ENCODE peak calls at places on chromosomes 16 and 17, in ten cellular contexts. One of them, this sample, is unnamed.

GRCh38 chr16:85392756-85393673 is 220.1 kb upstream of the GSE1 start:
- DNase-seq in CD8-positive, alpha-beta T cell: no peak
- DNase-seq in Peyer's patch: no peak
- DNase-seq in fibroblast of villous mesenchyme: no peak
- DNase-seq in PC-9: no peak
- DNase-seq in endodermal cell: no peak
- DNase-seq in dorsolateral prefrontal cortex: peak; percentile 27
- DNase-seq in osteoblast: no peak
- DNase-seq in A549: no peak
- DNase-seq in cardiac muscle cell: no peak
- DNase-seq in this sample: no peak

GRCh38 chr17:77287432-77288068 is 146.8 kb downstream of the SEC14L1 start:
- DNase-seq in CD8-positive, alpha-beta T cell: no peak
- DNase-seq in dorsolateral prefrontal cortex: no peak
- DNase-seq in Peyer's patch: no peak
- DNase-seq in cardiac muscle cell: peak; percentile 84
- DNase-seq in PC-9: peak; percentile 81
- DNase-seq in fibroblast of villous mesenchyme: peak; percentile 98
- DNase-seq in A549: peak; percentile 85
- DNase-seq in endodermal cell: peak; percentile 84
- DNase-seq in osteoblast: peak; percentile 97
- DNase-seq in this sample: peak; percentile 82

GRCh38 chr17:2796164-2797140 is at the start of gene RAP1GAP2:
- DNase-seq in fibroblast of villous mesenchyme: no peak
- DNase-seq in endodermal cell: peak; percentile 66
- DNase-seq in Peyer's patch: peak; percentile 78
- DNase-seq in PC-9: peak; percentile 37
- DNase-seq in osteoblast: peak; percentile 54
- DNase-seq in dorsolateral prefrontal cortex: no peak
- DNase-seq in A549: no peak
- DNase-seq in CD8-positive, alpha-beta T cell: peak; percentile 59
- DNase-seq in cardiac muscle cell: no peak
- DNase-seq in this sample: no peak

GRCh38 chr17:46811978-46812583 is 6.4 kb downstream of the WNT3 start:
- DNase-seq in osteoblast: peak; percentile 92
- DNase-seq in cardiac muscle cell: no peak
- DNase-seq in CD8-positive, alpha-beta T cell: no peak
- DNase-seq in PC-9: no peak
- DNase-seq in dorsolateral prefrontal cortex: no peak
- DNase-seq in fibroblast of villous mesenchyme: peak; percentile 44
- DNase-seq in endodermal cell: no peak
- DNase-seq in A549: no peak
- DNase-seq in Peyer's patch: no peak
- DNase-seq in this sample: peak; percentile 50

GRCh38 chr17:31508310-31509094 is 117.0 kb downstream of the RAB11FIP4 start:
- DNase-seq in A549: peak; percentile 31
- DNase-seq in CD8-positive, alpha-beta T cell: peak; percentile 60
- DNase-seq in cardiac muscle cell: peak; percentile 52
- DNase-seq in dorsolateral prefrontal cortex: no peak
- DNase-seq in osteoblast: peak; percentile 75
- DNase-seq in Peyer's patch: peak; percentile 47
- DNase-seq in PC-9: no peak
- DNase-seq in fibroblast of villous mesenchyme: no peak
- DNase-seq in endodermal cell: peak; percentile 86
- DNase-seq in this sample: no peak

GRCh38 chr17:38352245-38353083 is 820 bp downstream of the SOCS7 start:
- DNase-seq in A549: peak; percentile 29
- DNase-seq in fibroblast of villous mesenchyme: peak; percentile 34
- DNase-seq in PC-9: peak; percentile 14
- DNase-seq in osteoblast: no peak
- DNase-seq in cardiac muscle cell: peak; percentile 53
- DNase-seq in endodermal cell: peak; percentile 88
- DNase-seq in dorsolateral prefrontal cortex: no peak
- DNase-seq in CD8-positive, alpha-beta T cell: no peak
- DNase-seq in Peyer's patch: peak; percentile 21
- DNase-seq in this sample: no peak

GRCh38 chr17:46139365-46140210 is 53.6 kb downstream of the KANSL1 start:
- DNase-seq in A549: no peak
- DNase-seq in endodermal cell: no peak
- DNase-seq in osteoblast: no peak
- DNase-seq in fibroblast of villous mesenchyme: no peak
- DNase-seq in Peyer's patch: no peak
- DNase-seq in PC-9: no peak
- DNase-seq in dorsolateral prefrontal cortex: no peak
- DNase-seq in CD8-positive, alpha-beta T cell: no peak
- DNase-seq in cardiac muscle cell: no peak
- DNase-seq in this sample: no peak

GRCh38 chr17:67477687-67478086 is 100.6 kb downstream of the PITPNC1 start:
- DNase-seq in osteoblast: peak; percentile 87
- DNase-seq in fibroblast of villous mesenchyme: no peak
- DNase-seq in endodermal cell: peak; percentile 45
- DNase-seq in A549: no peak
- DNase-seq in Peyer's patch: peak; percentile 44
- DNase-seq in PC-9: no peak
- DNase-seq in CD8-positive, alpha-beta T cell: peak; percentile 20
- DNase-seq in cardiac muscle cell: no peak
- DNase-seq in dorsolateral prefrontal cortex: no peak
- DNase-seq in this sample: no peak

DNA sequence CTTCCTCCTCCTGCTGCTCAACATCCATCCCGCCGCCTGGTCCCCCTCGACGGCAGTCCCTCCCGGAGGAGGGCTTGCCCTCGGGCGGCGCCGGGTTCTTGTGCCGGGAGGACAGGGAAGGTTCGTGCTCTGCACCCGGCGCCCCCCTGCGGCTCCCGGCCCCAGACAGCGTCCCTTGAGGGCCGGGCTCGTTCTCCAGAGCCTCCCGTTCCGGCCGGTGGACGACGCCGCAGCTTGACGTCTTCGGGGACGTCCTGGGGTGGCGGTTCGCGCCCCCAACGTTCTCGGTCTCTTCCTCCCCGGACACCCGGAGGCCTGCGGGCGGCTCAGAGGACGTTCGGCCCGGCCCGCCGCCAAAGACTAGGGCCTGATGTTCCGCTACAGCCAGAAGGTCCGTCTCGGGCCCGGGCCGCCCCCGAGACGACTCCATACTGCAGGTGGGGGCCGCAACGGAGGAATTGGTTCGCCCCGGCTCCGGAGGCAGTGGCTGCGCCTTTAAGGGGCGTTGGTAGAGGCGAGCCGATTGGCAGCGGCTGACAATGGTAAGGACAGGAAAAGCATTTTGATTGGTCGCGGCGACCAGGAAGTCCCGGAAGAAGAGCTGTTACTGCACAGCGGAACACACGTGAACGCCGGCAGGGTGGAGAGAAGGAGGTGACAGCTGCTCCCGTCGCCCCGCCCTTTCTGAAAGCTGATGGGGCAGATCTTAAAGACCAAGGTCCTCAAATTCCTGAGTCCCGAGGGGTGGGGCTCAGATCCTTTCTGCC is at the start of gene BORCS6:
- DNase-seq in CD8-positive, alpha-beta T cell: peak; percentile 91
- DNase-seq in dorsolateral prefrontal cortex: peak; percentile 99
- DNase-seq in fibroblast of villous mesenchyme: peak; percentile 99
- DNase-seq in osteoblast: peak; percentile 98
- DNase-seq in cardiac muscle cell: peak; percentile 98
- DNase-seq in A549: peak; percentile 97
- DNase-seq in Peyer's patch: peak; percentile 99
- DNase-seq in PC-9: peak; percentile 96
- DNase-seq in endodermal cell: peak; percentile 100
- DNase-seq in this sample: peak; percentile 93
- TF ChIP-seq CTCF in CD8-positive, alpha-beta T cell: no peak
- TF ChIP-seq CTCF in dorsolateral prefrontal cortex: peak; percentile 28
- TF ChIP-seq CTCF in fibroblast of villous mesenchyme: peak; percentile 18
- TF ChIP-seq CTCF in osteoblast: no peak
- TF ChIP-seq CTCF in cardiac muscle cell: no peak
- TF ChIP-seq CTCF in A549: peak; percentile 19
- TF ChIP-seq CTCF in Peyer's patch: no peak
- TF ChIP-seq CTCF in PC-9: no peak
- TF ChIP-seq CTCF in endodermal cell: no peak
- TF ChIP-seq CTCF in this sample: no peak

GRCh38 chr16:73051903-73052302 is 4.0 kb upstream of the ZFHX3 start:
- DNase-seq in A549: no peak
- DNase-seq in Peyer's patch: no peak
- DNase-seq in cardiac muscle cell: no peak
- DNase-seq in PC-9: no peak
- DNase-seq in CD8-positive, alpha-beta T cell: no peak
- DNase-seq in dorsolateral prefrontal cortex: no peak
- DNase-seq in osteoblast: no peak
- DNase-seq in fibroblast of villous mesenchyme: no peak
- DNase-seq in endodermal cell: no peak
- DNase-seq in this sample: no peak
- H3K4me3 ChIP-seq in A549: no peak overlapping the region
- H3K4me3 ChIP-seq in Peyer's patch: no peak overlapping the region
- H3K4me3 ChIP-seq in cardiac muscle cell: no peak overlapping the region
- H3K4me3 ChIP-seq in PC-9: no peak overlapping the region
- H3K4me3 ChIP-seq in CD8-positive, alpha-beta T cell: no peak overlapping the region
- H3K4me3 ChIP-seq in dorsolateral prefrontal cortex: no peak overlapping the region
- H3K4me3 ChIP-seq in osteoblast: no peak overlapping the region
- H3K4me3 ChIP-seq in fibroblast of villous mesenchyme: no peak overlapping the region
- H3K4me3 ChIP-seq in endodermal cell: no peak overlapping the region
- H3K4me3 ChIP-seq in this sample: no peak overlapping the region

DNA sequence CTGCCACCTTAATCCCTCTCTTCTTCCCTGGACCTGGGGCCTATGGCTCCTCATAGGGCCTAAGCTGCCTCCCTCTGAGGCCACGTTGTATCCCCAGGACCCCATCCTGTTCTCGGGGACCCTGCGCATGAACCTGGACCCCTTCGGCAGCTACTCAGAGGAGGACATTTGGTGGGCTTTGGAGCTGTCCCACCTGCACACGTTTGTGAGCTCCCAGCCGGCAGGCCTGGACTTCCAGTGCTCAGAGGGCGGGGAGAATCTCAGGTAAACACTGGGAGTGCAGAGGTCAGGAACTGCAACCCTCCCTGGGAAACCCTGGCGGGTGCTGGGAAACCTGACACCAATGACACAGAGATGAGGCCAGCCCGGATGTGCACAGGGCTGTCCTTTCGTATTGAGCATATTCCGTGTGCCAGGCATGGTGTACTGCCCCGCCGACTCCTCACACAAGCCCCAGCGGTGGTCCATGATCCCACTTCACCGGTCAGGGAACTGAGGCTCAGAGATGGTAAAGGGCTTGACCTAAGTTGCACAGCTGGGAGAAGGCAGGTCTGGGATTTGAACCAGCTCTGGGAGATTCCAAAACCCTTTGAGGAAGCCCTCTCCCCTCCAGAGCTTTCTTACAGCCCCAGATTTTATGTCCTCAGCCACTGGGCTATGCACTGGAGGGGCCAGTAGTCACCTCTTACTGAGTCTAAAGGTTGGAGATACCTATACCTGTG is 22.9 kb downstream of the ANKRD40 start:
- DNase-seq in fibroblast of villous mesenchyme: no peak
- DNase-seq in cardiac muscle cell: no peak
- DNase-seq in osteoblast: no peak
- DNase-seq in PC-9: peak; percentile 65
- DNase-seq in Peyer's patch: no peak
- DNase-seq in CD8-positive, alpha-beta T cell: no peak
- DNase-seq in dorsolateral prefrontal cortex: no peak
- DNase-seq in endodermal cell: peak; percentile 79
- DNase-seq in A549: no peak
- DNase-seq in this sample: no peak
- TF ChIP-seq CTCF in fibroblast of villous mesenchyme: no peak
- TF ChIP-seq CTCF in cardiac muscle cell: no peak
- TF ChIP-seq CTCF in osteoblast: no peak
- TF ChIP-seq CTCF in PC-9: no peak
- TF ChIP-seq CTCF in Peyer's patch: no peak
- TF ChIP-seq CTCF in CD8-positive, alpha-beta T cell: no peak
- TF ChIP-seq CTCF in dorsolateral prefrontal cortex: no peak
- TF ChIP-seq CTCF in endodermal cell: no peak
- TF ChIP-seq CTCF in A549: no peak
- TF ChIP-seq CTCF in this sample: no peak

GRCh38 chr16:46686815-46687473 is 2.0 kb downstream of the VPS35 start:
- DNase-seq in cardiac muscle cell: no peak
- DNase-seq in dorsolateral prefrontal cortex: no peak
- DNase-seq in PC-9: no peak
- DNase-seq in Peyer's patch: no peak
- DNase-seq in endodermal cell: no peak
- DNase-seq in CD8-positive, alpha-beta T cell: no peak
- DNase-seq in A549: no peak
- DNase-seq in fibroblast of villous mesenchyme: no peak
- DNase-seq in osteoblast: no peak
- DNase-seq in this sample: no peak
- H3K4me3 ChIP-seq in cardiac muscle cell: peak overlapping the region; percentile 70
- H3K4me3 ChIP-seq in dorsolateral prefrontal cortex: peak overlapping the region; percentile 95
- H3K4me3 ChIP-seq in PC-9: peak overlapping the region; percentile 73
- H3K4me3 ChIP-seq in Peyer's patch: peak overlapping the region; percentile 91
- H3K4me3 ChIP-seq in endodermal cell: peak overlapping the region; percentile 99
- H3K4me3 ChIP-seq in CD8-positive, alpha-beta T cell: no peak overlapping the region
- H3K4me3 ChIP-seq in A549: no peak overlapping the region
- H3K4me3 ChIP-seq in fibroblast of villous mesenchyme: peak overlapping the region; percentile 93
- H3K4me3 ChIP-seq in osteoblast: peak overlapping the region; percentile 87
- H3K4me3 ChIP-seq in this sample: no peak overlapping the region